ENCODE peak calls at places on chromosomes 13 and 19, in nine cellular contexts. T is amygdala; O is lower leg skin; F is foreskin fibroblast; E is hepatic stellate cell; V is heart right ventricle; W is bronchial epithelial cell; L is stimulated activated CD4-positive, alpha-beta T cell treated with anti-CD3 and anti-CD28 coated beads, Interleukin-1b, Interleukin-23, amount 100 ng/mL, for 24 hours; Q is amniotic epithelial cell. Z is an unnamed sample.

GRCh38 chr19:14078406-14078805 is 5.8 kb downstream of the MISP3 start:
- DNase-seq in W (no peak), Q (no peak), F (peak), L (no peak), E (no peak), V (no peak), O (no peak), T (no peak), Z (no peak)

GRCh38 chr19:17103177-17103576 is 27.6 kb downstream of the MYO9B start:
- DNase-seq in V (no peak), O (no peak), W (no peak), L (no peak), E (no peak), F (peak), T (no peak), Q (peak), Z (peak)

GRCh38 chr19:3218037-3218661 is 6.3 kb upstream of the CELF5 start:
- DNase-seq in V (no peak), T (no peak), W (no peak), O (no peak), L (no peak), E (no peak), Q (no peak), F (no peak), Z (no peak)

GRCh38 chr13:74883834-74884233 is 598.1 kb downstream of the TBC1D4 start:
- DNase-seq in V (no peak), E (no peak), F (no peak), T (no peak), L (no peak), W (no peak), Q (no peak), O (no peak), Z (no peak)

GRCh38 chr19:50720921-50721291 is 1.3 kb upstream of the SHANK1 start:
- DNase-seq in L (no peak), Q (no peak), V (no peak), F (peak), W (peak), O (no peak), T (no peak), E (peak), Z (no peak)

GRCh38 chr13:79631260-79631659 is 150.3 kb downstream of the NDFIP2 start:
- DNase-seq in E (peak), W (peak), L (no peak), F (peak), V (no peak), T (no peak), O (no peak), Q (peak), Z (peak)

GRCh38 chr19:344625-345319 is at the start of gene MIER2:
- DNase-seq in T (peak), W (peak), Q (peak), F (peak), E (peak), O (peak), L (peak), V (peak), Z (peak)

GRCh38 chr13:97982286-97982685 is 28.8 kb downstream of the IPO5 start:
- DNase-seq in T (no peak), E (peak), V (no peak), L (no peak), F (no peak), W (no peak), Q (peak), O (no peak), Z (no peak)